ENCODE peak calls at places on chromosomes 6 and 20, in six cellular contexts. I, C, G, W, B and H are unnamed samples.

GRCh38 chr6:54109611-54110010 is 1.6 kb upstream of the MLIP start:
- DNase-seq in I (no peak), C (no peak), G (no peak), W (no peak), B (no peak), H (no peak)

GRCh38 chr6:6996124-6996523 is 111.6 kb upstream of the RREB1 start:
- DNase-seq in I (no peak), C (no peak), G (no peak), W (no peak), B (no peak), H (no peak)

GRCh38 chr20:49562341-49563014 is 5.5 kb downstream of the PTGIS start:
- DNase-seq in I (no peak), C (peak), G (peak), W (peak), B (no peak), H (peak)

GRCh38 chr20:2023151-2023550 is 29.3 kb upstream of the PDYN start:
- DNase-seq in I (no peak), C (peak), G (no peak), W (no peak), B (no peak), H (no peak)

GRCh38 chr6:21005816-21006553 is 471.7 kb downstream of the CDKAL1 start:
- DNase-seq in I (no peak), C (no peak), G (peak), W (peak), B (no peak), H (no peak)

GRCh38 chr6:152295346-152295745 is 341.8 kb downstream of the SYNE1 start:
- DNase-seq in I (no peak), C (no peak), G (peak), W (peak), B (no peak), H (no peak)

GRCh38 chr20:44979090-44979621 is 12.8 kb downstream of the STK4 start:
- DNase-seq in I (peak), C (no peak), G (peak), W (no peak), B (no peak), H (peak)

GRCh38 chr20:50533464-50533863 is 23.3 kb downstream of the PTPN1 start:
- DNase-seq in I (no peak), C (no peak), G (no peak), W (no peak), B (no peak), H (no peak)

GRCh38 chr20:4519530-4519929 is 202.2 kb upstream of the PRND start:
- DNase-seq in I (no peak), C (peak), G (peak), W (no peak), B (no peak), H (no peak)

GRCh38 chr6:8483650-8484049 is 48.3 kb upstream of the SLC35B3 start:
- DNase-seq in I (no peak), C (no peak), G (no peak), W (no peak), B (no peak), H (no peak)